ENCODE peak calls at places on chromosomes 16 and 17, in nine cellular contexts. One of them, this sample, is unnamed.

GRCh38 chr17:58710948-58711552 is 18.6 kb downstream of the RAD51C start:
- DNase-seq in endothelial cell of umbilical vein: peak; percentile 73
- DNase-seq in WERI-Rb-1: peak; percentile 48
- DNase-seq in A549: no peak
- DNase-seq in PC-3: peak; percentile 85
- DNase-seq in prostate gland: peak; percentile 44
- DNase-seq in Panc1: peak; percentile 15
- DNase-seq in neural progenitor cell: peak; percentile 83
- DNase-seq in tibial nerve: peak; percentile 88
- DNase-seq in this sample: no peak

GRCh38 chr17:42845918-42846593 is 1.7 kb downstream of the AOC2 start:
- DNase-seq in prostate gland: no peak
- DNase-seq in PC-3: peak; percentile 46
- DNase-seq in tibial nerve: no peak
- DNase-seq in neural progenitor cell: no peak
- DNase-seq in Panc1: no peak
- DNase-seq in A549: no peak
- DNase-seq in endothelial cell of umbilical vein: no peak
- DNase-seq in WERI-Rb-1: no peak
- DNase-seq in this sample: no peak

GRCh38 chr17:19285218-19285900 is 48.2 kb downstream of the EPN2 start:
- DNase-seq in PC-3: no peak
- DNase-seq in tibial nerve: no peak
- DNase-seq in prostate gland: no peak
- DNase-seq in Panc1: no peak
- DNase-seq in neural progenitor cell: no peak
- DNase-seq in A549: no peak
- DNase-seq in WERI-Rb-1: no peak
- DNase-seq in endothelial cell of umbilical vein: no peak
- DNase-seq in this sample: no peak

GRCh38 chr16:30874244-30874820 is 19.5 kb downstream of the BCL7C start:
- DNase-seq in tibial nerve: no peak
- DNase-seq in neural progenitor cell: no peak
- DNase-seq in prostate gland: no peak
- DNase-seq in PC-3: no peak
- DNase-seq in Panc1: no peak
- DNase-seq in endothelial cell of umbilical vein: no peak
- DNase-seq in A549: no peak
- DNase-seq in WERI-Rb-1: peak; percentile 64
- DNase-seq in this sample: no peak

GRCh38 chr16:85199880-85200279 is 87.6 kb upstream of the CIBAR2 start:
- DNase-seq in prostate gland: no peak
- DNase-seq in A549: no peak
- DNase-seq in tibial nerve: no peak
- DNase-seq in Panc1: no peak
- DNase-seq in endothelial cell of umbilical vein: no peak
- DNase-seq in WERI-Rb-1: no peak
- DNase-seq in neural progenitor cell: no peak
- DNase-seq in PC-3: no peak
- DNase-seq in this sample: no peak

GRCh38 chr17:49471089-49471683 is 23.9 kb upstream of the NGFR start:
- DNase-seq in neural progenitor cell: peak; percentile 52
- DNase-seq in tibial nerve: peak; percentile 31
- DNase-seq in Panc1: no peak
- DNase-seq in A549: no peak
- DNase-seq in prostate gland: no peak
- DNase-seq in WERI-Rb-1: no peak
- DNase-seq in PC-3: no peak
- DNase-seq in endothelial cell of umbilical vein: no peak
- DNase-seq in this sample: no peak

GRCh38 chr16:92431-93339 is 14.7 kb downstream of the MPG start:
- DNase-seq in endothelial cell of umbilical vein: no peak
- DNase-seq in WERI-Rb-1: no peak
- DNase-seq in A549: no peak
- DNase-seq in PC-3: no peak
- DNase-seq in neural progenitor cell: no peak
- DNase-seq in tibial nerve: no peak
- DNase-seq in prostate gland: no peak
- DNase-seq in Panc1: no peak
- DNase-seq in this sample: no peak

GRCh38 chr17:79540306-79540705 is 70.5 kb downstream of the RBFOX3 start:
- DNase-seq in endothelial cell of umbilical vein: no peak
- DNase-seq in PC-3: no peak
- DNase-seq in A549: no peak
- DNase-seq in prostate gland: no peak
- DNase-seq in neural progenitor cell: no peak
- DNase-seq in tibial nerve: no peak
- DNase-seq in Panc1: no peak
- DNase-seq in WERI-Rb-1: no peak
- DNase-seq in this sample: no peak

GRCh38 chr17:1643293-1643998 is 2.1 kb downstream of the SCARF1 start:
- DNase-seq in PC-3: peak; percentile 68
- DNase-seq in prostate gland: peak; percentile 83
- DNase-seq in Panc1: no peak
- DNase-seq in A549: peak; percentile 65
- DNase-seq in endothelial cell of umbilical vein: no peak
- DNase-seq in neural progenitor cell: peak; percentile 87
- DNase-seq in tibial nerve: no peak
- DNase-seq in WERI-Rb-1: no peak
- DNase-seq in this sample: no peak

GRCh38 chr16:66426112-66427035 is 721 bp upstream of the BEAN1 start:
- DNase-seq in A549: no peak
- DNase-seq in endothelial cell of umbilical vein: no peak
- DNase-seq in WERI-Rb-1: no peak
- DNase-seq in PC-3: no peak
- DNase-seq in prostate gland: no peak
- DNase-seq in tibial nerve: no peak
- DNase-seq in neural progenitor cell: peak; percentile 36
- DNase-seq in Panc1: no peak
- DNase-seq in this sample: peak; percentile 41

GRCh38 chr17:81000631-81001357 is 9.2 kb downstream of the CHMP6 start:
- DNase-seq in endothelial cell of umbilical vein: no peak
- DNase-seq in WERI-Rb-1: no peak
- DNase-seq in neural progenitor cell: no peak
- DNase-seq in PC-3: no peak
- DNase-seq in tibial nerve: no peak
- DNase-seq in Panc1: no peak
- DNase-seq in prostate gland: no peak
- DNase-seq in A549: no peak
- DNase-seq in this sample: no peak

GRCh38 chr17:49486012-49486641 is 9.0 kb upstream of the NGFR start:
- DNase-seq in Panc1: no peak
- DNase-seq in endothelial cell of umbilical vein: no peak
- DNase-seq in PC-3: no peak
- DNase-seq in WERI-Rb-1: peak; percentile 97
- DNase-seq in tibial nerve: no peak
- DNase-seq in A549: no peak
- DNase-seq in prostate gland: no peak
- DNase-seq in neural progenitor cell: peak; percentile 86
- DNase-seq in this sample: no peak

GRCh38 chr16:67541391-67542263 is 13.0 kb downstream of the RIPOR1 start:
- DNase-seq in endothelial cell of umbilical vein: no peak
- DNase-seq in PC-3: peak; percentile 69
- DNase-seq in prostate gland: no peak
- DNase-seq in neural progenitor cell: no peak
- DNase-seq in WERI-Rb-1: no peak
- DNase-seq in Panc1: no peak
- DNase-seq in A549: peak; percentile 54
- DNase-seq in tibial nerve: no peak
- DNase-seq in this sample: no peak

GRCh38 chr17:32771396-32771795 is 105.5 kb downstream of the MYO1D start:
- DNase-seq in Panc1: peak; percentile 33
- DNase-seq in endothelial cell of umbilical vein: peak; percentile 89
- DNase-seq in tibial nerve: no peak
- DNase-seq in neural progenitor cell: no peak
- DNase-seq in prostate gland: no peak
- DNase-seq in A549: peak; percentile 14
- DNase-seq in PC-3: peak; percentile 69
- DNase-seq in WERI-Rb-1: no peak
- DNase-seq in this sample: no peak

GRCh38 chr16:74577882-74578366 is 29.0 kb downstream of the GLG1 start:
- DNase-seq in endothelial cell of umbilical vein: peak; percentile 65
- DNase-seq in WERI-Rb-1: no peak
- DNase-seq in prostate gland: no peak
- DNase-seq in A549: no peak
- DNase-seq in Panc1: no peak
- DNase-seq in tibial nerve: no peak
- DNase-seq in neural progenitor cell: no peak
- DNase-seq in PC-3: peak; percentile 75
- DNase-seq in this sample: no peak

GRCh38 chr17:77273397-77274136 is 132.8 kb downstream of the SEC14L1 start:
- DNase-seq in PC-3: peak; percentile 49
- DNase-seq in endothelial cell of umbilical vein: no peak
- DNase-seq in prostate gland: no peak
- DNase-seq in Panc1: no peak
- DNase-seq in tibial nerve: no peak
- DNase-seq in neural progenitor cell: no peak
- DNase-seq in A549: no peak
- DNase-seq in WERI-Rb-1: no peak
- DNase-seq in this sample: no peak

GRCh38 chr17:20216154-20216815 is 207.1 kb downstream of the SPECC1 start:
- DNase-seq in PC-3: no peak
- DNase-seq in tibial nerve: no peak
- DNase-seq in Panc1: no peak
- DNase-seq in neural progenitor cell: no peak
- DNase-seq in endothelial cell of umbilical vein: no peak
- DNase-seq in WERI-Rb-1: no peak
- DNase-seq in prostate gland: no peak
- DNase-seq in A549: peak; percentile 55
- DNase-seq in this sample: no peak

GRCh38 chr17:39080416-39081179 is 70.8 kb downstream of the PLXDC1 start:
- DNase-seq in PC-3: peak; percentile 9
- DNase-seq in tibial nerve: no peak
- DNase-seq in endothelial cell of umbilical vein: no peak
- DNase-seq in Panc1: no peak
- DNase-seq in WERI-Rb-1: peak; percentile 89
- DNase-seq in prostate gland: no peak
- DNase-seq in neural progenitor cell: peak; percentile 50
- DNase-seq in A549: no peak
- DNase-seq in this sample: no peak

GRCh38 chr17:488993-489757 is 136.6 kb upstream of the RPH3AL start:
- DNase-seq in neural progenitor cell: peak; percentile 37
- DNase-seq in PC-3: no peak
- DNase-seq in endothelial cell of umbilical vein: peak; percentile 51
- DNase-seq in A549: no peak
- DNase-seq in WERI-Rb-1: no peak
- DNase-seq in prostate gland: no peak
- DNase-seq in Panc1: peak; percentile 62
- DNase-seq in tibial nerve: no peak
- DNase-seq in this sample: no peak

GRCh38 chr17:66348605-66349165 is 46.3 kb downstream of the PRKCA start:
- DNase-seq in tibial nerve: no peak
- DNase-seq in Panc1: peak; percentile 67
- DNase-seq in neural progenitor cell: no peak
- DNase-seq in prostate gland: peak; percentile 14
- DNase-seq in endothelial cell of umbilical vein: peak; percentile 76
- DNase-seq in PC-3: peak; percentile 92
- DNase-seq in A549: peak; percentile 69
- DNase-seq in WERI-Rb-1: peak; percentile 54
- DNase-seq in this sample: no peak

GRCh38 chr17:32941419-32942032 is 13.6 kb downstream of the TMEM98 start:
- DNase-seq in endothelial cell of umbilical vein: no peak
- DNase-seq in tibial nerve: no peak
- DNase-seq in WERI-Rb-1: no peak
- DNase-seq in PC-3: peak; percentile 29
- DNase-seq in neural progenitor cell: no peak
- DNase-seq in A549: no peak
- DNase-seq in prostate gland: no peak
- DNase-seq in Panc1: no peak
- DNase-seq in this sample: no peak

GRCh38 chr17:78727476-78728229 is 54.4 kb downstream of the CYTH1 start:
- DNase-seq in prostate gland: no peak
- DNase-seq in endothelial cell of umbilical vein: no peak
- DNase-seq in A549: no peak
- DNase-seq in WERI-Rb-1: no peak
- DNase-seq in Panc1: no peak
- DNase-seq in tibial nerve: no peak
- DNase-seq in neural progenitor cell: no peak
- DNase-seq in PC-3: no peak
- DNase-seq in this sample: no peak

GRCh38 chr16:1989209-1989825 is 453 bp upstream of the SYNGR3 start:
- DNase-seq in Panc1: no peak
- DNase-seq in tibial nerve: no peak
- DNase-seq in A549: no peak
- DNase-seq in endothelial cell of umbilical vein: no peak
- DNase-seq in prostate gland: no peak
- DNase-seq in neural progenitor cell: peak; percentile 52
- DNase-seq in PC-3: no peak
- DNase-seq in WERI-Rb-1: peak; percentile 34
- DNase-seq in this sample: no peak
- H3K4me3 ChIP-seq in Panc1: peak overlapping the region; percentile 50
- H3K4me3 ChIP-seq in tibial nerve: no peak overlapping the region
- H3K4me3 ChIP-seq in A549: peak overlapping the region; percentile 56
- H3K4me3 ChIP-seq in endothelial cell of umbilical vein: no peak overlapping the region
- H3K4me3 ChIP-seq in prostate gland: no peak overlapping the region
- H3K4me3 ChIP-seq in neural progenitor cell: peak overlapping the region; percentile 55
- H3K4me3 ChIP-seq in PC-3: no peak overlapping the region
- H3K4me3 ChIP-seq in WERI-Rb-1: peak overlapping the region; percentile 63
- H3K4me3 ChIP-seq in this sample: peak overlapping the region; percentile 48

GRCh38 chr16:72811867-72812266 is 236.1 kb downstream of the ZFHX3 start:
- DNase-seq in neural progenitor cell: no peak
- DNase-seq in WERI-Rb-1: no peak
- DNase-seq in prostate gland: no peak
- DNase-seq in PC-3: no peak
- DNase-seq in tibial nerve: no peak
- DNase-seq in A549: no peak
- DNase-seq in Panc1: no peak
- DNase-seq in endothelial cell of umbilical vein: no peak
- DNase-seq in this sample: no peak
- H3K9me3 ChIP-seq in neural progenitor cell: no peaks in the 10 kb centered on the region
- H3K9me3 ChIP-seq in WERI-Rb-1: no peaks in the 10 kb centered on the region
- H3K9me3 ChIP-seq in prostate gland: no peaks in the 10 kb centered on the region
- H3K9me3 ChIP-seq in PC-3: no peaks in the 10 kb centered on the region
- H3K9me3 ChIP-seq in tibial nerve: no peaks in the 10 kb centered on the region
- H3K9me3 ChIP-seq in A549: no peaks in the 10 kb centered on the region
- H3K9me3 ChIP-seq in Panc1: no peaks in the 10 kb centered on the region
- H3K9me3 ChIP-seq in endothelial cell of umbilical vein: no peaks in the 10 kb centered on the region
- H3K9me3 ChIP-seq in this sample: no peaks in the 10 kb centered on the region

DNA sequence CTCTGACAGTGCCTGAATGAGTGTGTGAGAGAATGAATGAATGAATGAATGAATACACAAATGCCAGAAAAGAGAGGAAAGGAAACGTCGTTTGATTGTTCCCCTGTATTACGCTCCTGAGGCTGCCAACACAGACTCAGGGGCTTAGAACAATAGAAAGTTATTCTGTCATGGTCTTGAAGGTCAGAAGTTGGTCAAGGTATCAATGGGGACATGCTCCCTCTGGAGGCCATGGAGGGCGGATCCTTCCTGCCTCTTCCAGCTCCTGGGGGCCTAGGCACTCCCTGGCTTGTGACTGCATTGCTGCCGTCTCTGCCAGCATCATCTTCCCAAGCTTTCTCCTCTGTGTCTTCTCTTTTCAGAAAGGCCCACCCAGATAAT is 1.5 kb upstream of the SLC38A8 start:
- DNase-seq in prostate gland: no peak
- DNase-seq in A549: peak; percentile 42
- DNase-seq in tibial nerve: no peak
- DNase-seq in WERI-Rb-1: peak; percentile 38
- DNase-seq in endothelial cell of umbilical vein: peak; percentile 20
- DNase-seq in neural progenitor cell: peak; percentile 52
- DNase-seq in PC-3: peak; percentile 48
- DNase-seq in Panc1: no peak
- DNase-seq in this sample: no peak
- TF ChIP-seq CTCF in prostate gland: no peak
- TF ChIP-seq CTCF in A549: peak; percentile 46
- TF ChIP-seq CTCF in tibial nerve: no peak
- TF ChIP-seq CTCF in WERI-Rb-1: peak; percentile 60
- TF ChIP-seq CTCF in endothelial cell of umbilical vein: peak; percentile 12
- TF ChIP-seq CTCF in neural progenitor cell: peak; percentile 46
- TF ChIP-seq CTCF in PC-3: peak; percentile 58
- TF ChIP-seq CTCF in Panc1: peak; percentile 66
- TF ChIP-seq CTCF in this sample: peak; percentile 33

GRCh38 chr17:44968225-44969143 is at the start of gene C1QL1:
- DNase-seq in A549: peak; percentile 96
- DNase-seq in tibial nerve: peak; percentile 80
- DNase-seq in neural progenitor cell: peak; percentile 98
- DNase-seq in prostate gland: peak; percentile 85
- DNase-seq in WERI-Rb-1: peak; percentile 97
- DNase-seq in endothelial cell of umbilical vein: peak; percentile 89
- DNase-seq in Panc1: no peak
- DNase-seq in PC-3: peak; percentile 96
- DNase-seq in this sample: peak; percentile 93
- H3K4me3 ChIP-seq in A549: peak within 1 kb of the TSS; percentile 59
- H3K4me3 ChIP-seq in tibial nerve: peak within 1 kb of the TSS; percentile 16
- H3K4me3 ChIP-seq in neural progenitor cell: peak within 1 kb of the TSS; percentile 73
- H3K4me3 ChIP-seq in prostate gland: peak within 1 kb of the TSS; percentile 27
- H3K4me3 ChIP-seq in WERI-Rb-1: peak within 1 kb of the TSS; percentile 52
- H3K4me3 ChIP-seq in endothelial cell of umbilical vein: peak within 1 kb of the TSS; percentile 51
- H3K4me3 ChIP-seq in Panc1: peak within 1 kb of the TSS; percentile 53
- H3K4me3 ChIP-seq in PC-3: peak within 1 kb of the TSS; percentile 74
- H3K4me3 ChIP-seq in this sample: peak within 1 kb of the TSS; percentile 24

This sample was measured in RWPE2.